ENCODE peak calls at places on chromosome 1, in four cellular contexts. D is H1, J is mesendoderm, T is IMR-90. F is an unnamed sample.

GRCh38 chr1:37556712-37557196 is at the start of gene DNALI1:
- DNase-seq in T (peak), D (peak), J (peak), F (peak)

GRCh38 chr1:47679826-47680225 is 242.0 kb downstream of the FOXD2 start:
- DNase-seq in D (peak), J (no peak), T (no peak), F (peak)

GRCh38 chr1:111618953-111619634 is 495 bp upstream of the RAP1A start:
- DNase-seq in D (no peak), T (no peak), J (no peak), F (no peak)

GRCh38 chr1:192759104-192759503 is 49.7 kb upstream of the RGS2 start:
- DNase-seq in T (no peak), D (no peak), J (no peak), F (no peak)

GRCh38 chr1:113433177-113433576 is 42.9 kb downstream of the MAGI3 start:
- DNase-seq in D (no peak), J (no peak), T (peak), F (no peak)

GRCh38 chr1:38089712-38090360 is 43.2 kb upstream of the POU3F1 start:
- DNase-seq in T (no peak), J (no peak), D (no peak), F (no peak)

GRCh38 chr1:200304146-200304545 is 105.7 kb downstream of the ZNF281 start:
- DNase-seq in D (no peak), T (no peak), J (no peak), F (no peak)

GRCh38 chr1:19664453-19665043 is at the start of gene HTR6:
- DNase-seq in T (no peak), D (no peak), J (no peak), F (no peak)

GRCh38 chr1:111720977-111721670 is 18.1 kb downstream of the INKA2 start:
- DNase-seq in J (no peak), D (peak), T (no peak), F (peak)

GRCh38 chr1:244050835-244051444 is at the start of gene ZBTB18:
- DNase-seq in D (no peak), T (peak), J (peak), F (no peak)

GRCh38 chr1:36151133-36151844 is 2.0 kb upstream of the TRAPPC3 start:
- DNase-seq in J (no peak), T (no peak), D (no peak), F (no peak)

GRCh38 chr1:171366816-171367215 is 52.8 kb downstream of the FMO4 start:
- DNase-seq in J (no peak), D (no peak), T (no peak), F (no peak)

GRCh38 chr1:225769687-225770086 is 7.9 kb upstream of the SRP9 start:
- DNase-seq in D (no peak), J (no peak), T (no peak), F (no peak)

GRCh38 chr1:47209091-47209490 is 19.3 kb upstream of the PDZK1IP1 start:
- DNase-seq in J (no peak), T (no peak), D (peak), F (no peak)

GRCh38 chr1:86913399-86913895 is 479 bp downstream of the SELENOF start:
- DNase-seq in D (no peak), J (no peak), T (peak), F (no peak)

GRCh38 chr1:14939527-14940284 is 213.8 kb upstream of the TMEM51 start:
- DNase-seq in D (no peak), J (no peak), T (peak), F (no peak)

GRCh38 chr1:112849425-112849966 is 106.5 kb downstream of the SLC16A1 start:
- DNase-seq in D (peak), T (peak), J (peak), F (peak)

GRCh38 chr1:211484738-211485479 is 7.1 kb downstream of the RD3 start:
- DNase-seq in J (no peak), T (no peak), D (no peak), F (no peak)

GRCh38 chr1:212540031-212540430 is 68.5 kb upstream of the ATF3 start:
- DNase-seq in D (no peak), T (no peak), J (no peak), F (no peak)

GRCh38 chr1:199546323-199546722 is 481.2 kb upstream of the NR5A2 start:
- DNase-seq in D (no peak), J (no peak), T (peak), F (no peak)

GRCh38 chr1:71861022-71861421 is 421.3 kb downstream of the NEGR1 start:
- DNase-seq in J (no peak), T (peak), D (no peak), F (no peak)

GRCh38 chr1:68188060-68188538 is 44.2 kb downstream of the WLS start:
- DNase-seq in D (no peak), T (peak), J (no peak), F (no peak)

GRCh38 chr1:205926213-205926612 is 17.0 kb downstream of the SLC26A9 start:
- DNase-seq in D (no peak), T (no peak), J (no peak), F (no peak)

GRCh38 chr1:164518692-164519332 is 40.2 kb upstream of the PBX1 start:
- DNase-seq in D (no peak), J (peak), T (no peak), F (no peak)

GRCh38 chr1:228109962-228110488 is 926 bp upstream of the MRPL55 start:
- DNase-seq in T (peak), D (no peak), J (peak), F (no peak)

GRCh38 chr1:156930483-156930882 is 10.1 kb downstream of the LRRC71 start:
- DNase-seq in T (no peak), J (no peak), D (no peak), F (no peak)

GRCh38 chr1:8910914-8911313 is 32.4 kb upstream of the ENO1 start:
- DNase-seq in D (no peak), T (peak), J (no peak), F (no peak)

GRCh38 chr1:89566761-89567174 is 42.1 kb downstream of the LRRC8B start:
- DNase-seq in D (no peak), J (peak), T (peak), F (no peak)

GRCh38 chr1:157968503-157968902 is 24.9 kb upstream of the KIRREL1 start:
- DNase-seq in D (no peak), T (peak), J (no peak), F (no peak)

GRCh38 chr1:86712088-86712860 is 7.9 kb downstream of the SH3GLB1 start:
- DNase-seq in D (no peak), J (no peak), T (no peak), F (no peak)

GRCh38 chr1:43604192-43604591 is 45.8 kb upstream of the KDM4A start:
- DNase-seq in T (no peak), D (no peak), J (no peak), F (no peak)

GRCh38 chr1:240714893-240715292 is 102.9 kb upstream of the GREM2 start:
- DNase-seq in T (no peak), D (no peak), J (no peak), F (no peak)

GRCh38 chr1:247415423-247416361 is at the start of gene NLRP3:
- DNase-seq in J (peak), T (no peak), D (no peak), F (peak)

GRCh38 chr1:84505167-84506001 is 802 bp upstream of the SPATA1 start:
- DNase-seq in D (no peak), T (peak), J (peak), F (no peak)

GRCh38 chr1:158180741-158181576 is at the start of gene CD1D:
- DNase-seq in J (peak), D (peak), T (no peak), F (peak)

GRCh38 chr1:225498539-225499135 is 70.8 kb upstream of the LBR start:
- DNase-seq in D (no peak), T (peak), J (no peak), F (no peak)

GRCh38 chr1:203228670-203229069 is 803 bp downstream of the CHIT1 start:
- DNase-seq in J (no peak), D (no peak), T (no peak), F (no peak)

GRCh38 chr1:76843821-76844448 is 23.3 kb upstream of the ST6GALNAC5 start:
- DNase-seq in J (no peak), T (no peak), D (no peak), F (no peak)

GRCh38 chr1:36285450-36286101 is 20.6 kb upstream of the SH3D21 start:
- DNase-seq in D (peak), J (peak), T (peak), F (peak)

GRCh38 chr1:181646723-181647122 is 163.4 kb downstream of the CACNA1E start:
- DNase-seq in J (no peak), T (no peak), D (no peak), F (no peak)
- H4K5ac ChIP-seq in J (no peak), T (no peak), D (no peak), F (no peak)

GRCh38 chr1:234924450-234925355 is 203.9 kb downstream of the TOMM20 start:
- DNase-seq in D (no peak), T (no peak), J (no peak), F (peak)

GRCh38 chr1:234923626-234924025 is 205.0 kb downstream of the TOMM20 start:
- DNase-seq in T (no peak), D (no peak), J (no peak), F (no peak)

GRCh38 chr1:234921266-234922062 is 207.2 kb downstream of the TOMM20 start:
- DNase-seq in T (peak), D (no peak), J (no peak), F (no peak)

GRCh38 chr1:234920843-234921140 is 207.8 kb downstream of the TOMM20 start:
- DNase-seq in T (no peak), J (no peak), D (no peak), F (no peak)

GRCh38 chr1:234922987-234923386 is 205.7 kb downstream of the TOMM20 start:
- DNase-seq in D (no peak), T (no peak), J (no peak), F (no peak)
- H4K5ac ChIP-seq in D (no peak), T (no peak), J (no peak), F (no peak)

GRCh38 chr1:204314893-204315735 is 44.6 kb downstream of the PLEKHA6 start:
- DNase-seq in D (no peak), J (no peak), T (no peak), F (no peak)
- H4K5ac ChIP-seq in D (no peak), J (no peak), T (no peak), F (no peak)

GRCh38 chr1:94602312-94602711 is 60.8 kb upstream of the F3 start:
- DNase-seq in J (no peak), D (no peak), T (peak), F (no peak)
- H4K5ac ChIP-seq in J (no peak), D (no peak), T (peak), F (no peak)

DNA sequence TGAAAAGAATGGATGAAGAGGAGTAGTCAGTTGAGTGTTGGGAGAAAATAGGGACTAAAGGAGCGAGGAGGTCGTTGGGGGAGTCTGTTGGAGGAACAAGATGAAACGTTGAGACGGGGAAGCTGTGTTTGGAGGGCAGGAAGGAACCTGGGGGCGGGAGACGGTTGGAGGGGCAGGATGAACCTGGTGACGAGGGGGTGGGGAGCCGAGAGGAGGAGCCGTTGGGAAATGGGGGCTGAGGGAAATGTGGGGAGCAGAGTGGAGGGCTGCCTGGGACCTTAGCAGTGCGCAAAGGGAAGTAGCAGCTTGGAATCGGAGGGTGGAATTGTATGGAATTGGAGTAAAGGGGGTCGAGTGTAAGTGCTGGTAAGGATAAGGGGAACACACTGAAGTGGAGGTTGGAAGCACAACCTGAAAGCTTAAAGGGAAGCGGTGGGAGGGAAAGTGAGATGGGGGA is 630 bp downstream of the MTF2 start:
- DNase-seq in J (peak), D (peak), T (no peak), F (peak)
- H4K5ac ChIP-seq in J (no peak), D (peak), T (no peak), F (peak)

DNA sequence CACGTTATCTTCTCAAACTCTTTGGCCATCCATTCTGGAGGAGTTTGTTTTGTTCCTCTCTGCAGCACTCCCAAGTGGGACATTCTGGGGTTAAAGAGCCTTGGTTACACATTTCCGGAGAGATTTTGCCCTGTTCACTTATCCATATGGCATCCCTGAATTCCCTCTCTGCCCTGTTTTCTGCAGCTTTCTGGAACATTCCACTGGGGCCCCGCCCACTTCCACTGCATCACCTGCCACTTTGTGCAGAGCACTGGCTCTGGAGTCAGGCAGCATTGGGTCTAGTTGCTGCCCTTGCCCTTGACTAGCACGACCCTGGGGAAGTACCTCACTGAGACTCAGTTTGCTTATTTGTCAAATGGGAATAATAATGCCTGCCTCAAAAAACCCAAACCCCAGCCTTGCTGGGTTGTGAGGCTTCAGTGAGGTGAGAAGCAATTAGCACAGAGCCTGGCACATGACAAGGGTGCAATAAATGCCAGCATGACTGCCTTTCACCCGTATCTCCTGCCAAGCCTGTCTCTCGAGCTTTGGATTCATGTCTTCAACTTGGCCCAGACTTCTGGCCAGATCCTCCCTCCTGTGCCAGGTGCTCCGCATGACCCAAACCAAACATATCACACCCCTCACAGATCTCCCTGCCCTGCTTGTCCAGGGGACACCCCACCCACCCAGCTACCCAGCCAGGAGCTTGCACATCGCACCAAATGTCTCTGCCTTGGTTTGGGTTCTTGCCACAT is 38.3 kb downstream of the IL6R start:
- DNase-seq in J (no peak), T (no peak), D (no peak), F (no peak)
- H4K5ac ChIP-seq in J (no peak), T (no peak), D (no peak), F (no peak)

GRCh38 chr1:99527545-99527944 is 118.4 kb upstream of the PALMD start:
- DNase-seq in T (no peak), D (no peak), J (no peak), F (no peak)
- H4K5ac ChIP-seq in T (no peak), D (no peak), J (no peak), F (no peak)

GRCh38 chr1:207049054-207049453 is 2.0 kb downstream of the YOD1 start:
- DNase-seq in J (no peak), D (no peak), T (no peak), F (no peak)
- H4K5ac ChIP-seq in J (no peak), D (no peak), T (no peak), F (no peak)

DNA sequence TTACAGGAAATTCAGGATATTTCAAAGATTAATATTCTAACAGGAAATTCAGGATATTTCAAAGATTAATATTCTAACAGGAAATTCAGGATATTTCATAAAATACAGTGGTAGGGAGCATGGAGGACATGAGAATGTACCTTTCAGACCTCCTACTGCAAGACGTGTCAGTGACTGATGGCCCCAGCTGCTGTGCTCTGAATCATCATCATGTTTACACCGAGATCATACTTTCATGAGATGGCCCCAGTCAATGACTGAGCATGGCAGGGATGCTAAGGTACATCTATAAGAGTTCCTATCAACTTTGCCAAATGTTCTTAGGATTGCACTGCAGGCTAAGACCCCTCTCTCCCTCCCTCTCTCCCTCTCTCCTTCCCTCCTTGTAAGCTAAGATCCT is 69.0 kb downstream of the HFM1 start:
- DNase-seq in T (peak), J (no peak), D (no peak), F (no peak)
- H4K5ac ChIP-seq in T (no peak), J (no peak), D (no peak), F (no peak)

GRCh38 chr1:24172598-24172997 is 14.5 kb downstream of the IFNLR1 start:
- DNase-seq in T (no peak), J (no peak), D (no peak), F (no peak)
- H4K5ac ChIP-seq in T (no peak), J (no peak), D (no peak), F (no peak)